ENCODE peak calls at places on chromosomes 16 and 17, in nine cellular contexts. N, Z, U, S, L, J, A, T and H are unnamed samples.

GRCh38 chr17:183021-183420 is 1.6 kb upstream of the DOC2B start:
- DNase-seq in N (no peak), Z (no peak), U (no peak), S (no peak), L (no peak), J (peak; percentile 34), A (no peak), T (no peak), H (no peak)

GRCh38 chr17:36936455-36936934 is 780 bp upstream of the LHX1 start:
- DNase-seq in N (no peak), Z (no peak), U (no peak), S (no peak), L (no peak), J (no peak), A (no peak), T (no peak), H (peak; percentile 75)

GRCh38 chr17:68456529-68457167 is 648 bp downstream of the WIPI1 start:
- DNase-seq in N (peak; percentile 90), Z (peak; percentile 78), U (peak; percentile 70), S (peak; percentile 82), L (peak; percentile 83), J (peak; percentile 69), A (peak; percentile 81), T (peak; percentile 77), H (peak; percentile 82)

GRCh38 chr17:48961516-48962233 is 6.7 kb downstream of the GIP start:
- DNase-seq in N (peak; percentile 63), Z (no peak), U (no peak), S (no peak), L (no peak), J (no peak), A (no peak), T (no peak), H (peak; percentile 83)

GRCh38 chr17:60231234-60231633 is 81.5 kb downstream of the CA4 start:
- DNase-seq in N (peak; percentile 39), Z (no peak), U (no peak), S (no peak), L (no peak), J (no peak), A (no peak), T (no peak), H (no peak)

GRCh38 chr16:53911506-53911905 is 207.6 kb downstream of the FTO start:
- DNase-seq in N (no peak), Z (no peak), U (no peak), S (no peak), L (no peak), J (no peak), A (no peak), T (no peak), H (no peak)

GRCh38 chr17:39270923-39271322 is 45.2 kb upstream of the STAC2 start:
- DNase-seq in N (peak; percentile 81), Z (no peak), U (no peak), S (no peak), L (no peak), J (no peak), A (no peak), T (no peak), H (no peak)

GRCh38 chr17:879546-879945 is 97.4 kb downstream of the MRM3 start:
- DNase-seq in N (peak; percentile 48), Z (peak; percentile 87), U (peak; percentile 92), S (peak; percentile 52), L (peak; percentile 76), J (peak; percentile 89), A (peak; percentile 81), T (peak; percentile 82), H (peak; percentile 57)

GRCh38 chr16:27202923-27203428 is 350 bp upstream of the KDM8 start:
- DNase-seq in N (no peak), Z (no peak), U (no peak), S (no peak), L (no peak), J (no peak), A (no peak), T (no peak), H (no peak)

GRCh38 chr16:27204232-27204915 is 1.0 kb downstream of the KDM8 start:
- DNase-seq in N (no peak), Z (no peak), U (no peak), S (no peak), L (no peak), J (no peak), A (no peak), T (no peak), H (no peak)

GRCh38 chr16:27208081-27208692 is 4.9 kb downstream of the KDM8 start:
- DNase-seq in N (no peak), Z (no peak), U (no peak), S (no peak), L (no peak), J (peak; percentile 39), A (no peak), T (no peak), H (no peak)

GRCh38 chr16:27203429-27204231 is at the start of gene KDM8:
- DNase-seq in N (peak; percentile 99), Z (peak; percentile 100), U (peak; percentile 100), S (peak; percentile 94), L (peak; percentile 99), J (peak; percentile 99), A (peak; percentile 100), T (peak; percentile 99), H (peak; percentile 97)

DNA sequence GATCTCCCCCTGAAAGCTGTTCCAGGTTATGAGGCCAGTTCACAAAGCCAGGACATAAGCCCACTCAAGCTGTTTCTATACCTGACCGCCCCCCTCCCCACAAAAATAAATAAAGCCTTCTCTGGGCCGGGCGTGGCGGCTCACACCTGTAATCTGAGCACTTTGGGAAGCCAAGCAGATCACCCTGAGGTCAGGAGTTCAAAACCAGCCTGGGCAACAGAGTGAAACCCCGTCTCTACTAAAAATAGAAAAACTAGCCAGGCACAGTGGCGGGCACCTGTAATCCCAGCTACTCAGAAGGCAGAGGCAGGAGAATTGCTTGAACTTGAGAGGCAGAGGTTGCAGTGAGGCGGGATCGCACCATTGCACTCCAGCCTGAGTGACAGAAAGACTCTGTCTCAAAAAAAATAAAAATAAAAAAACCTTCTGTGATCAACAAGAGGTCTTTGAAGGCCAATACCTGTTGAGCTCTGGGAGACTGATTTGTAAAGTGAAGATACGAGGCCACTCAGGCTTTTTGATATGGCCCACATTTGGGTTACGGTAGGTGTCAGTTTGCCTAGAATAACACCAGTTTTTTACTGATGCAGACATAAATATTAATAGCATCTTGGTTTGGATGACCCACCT is 2.2 kb downstream of the KDM8 start:
- DNase-seq in N (no peak), Z (no peak), U (no peak), S (no peak), L (no peak), J (no peak), A (no peak), T (no peak), H (no peak)
- TF ChIP-seq POLR2A in N (no peak), Z (no peak), U (no peak), S (no peak), L (no peak), J (no peak), A (no peak), T (no peak), H (no peak)

GRCh38 chr17:40323731-40324650 is 15.0 kb downstream of the RARA start:
- DNase-seq in N (peak; percentile 44), Z (no peak), U (no peak), S (peak; percentile 71), L (no peak), J (no peak), A (peak; percentile 73), T (no peak), H (no peak)

GRCh38 chr17:40320771-40321501 is 12.0 kb downstream of the RARA start:
- DNase-seq in N (no peak), Z (peak; percentile 81), U (no peak), S (peak; percentile 72), L (no peak), J (no peak), A (peak; percentile 67), T (no peak), H (no peak)

GRCh38 chr17:40321502-40322416 is 12.8 kb downstream of the RARA start:
- DNase-seq in N (no peak), Z (peak; percentile 71), U (peak; percentile 68), S (no peak), L (no peak), J (no peak), A (peak; percentile 53), T (no peak), H (no peak)

GRCh38 chr17:40323317-40323716 is 14.3 kb downstream of the RARA start:
- DNase-seq in N (no peak), Z (no peak), U (no peak), S (no peak), L (no peak), J (no peak), A (no peak), T (no peak), H (no peak)

DNA sequence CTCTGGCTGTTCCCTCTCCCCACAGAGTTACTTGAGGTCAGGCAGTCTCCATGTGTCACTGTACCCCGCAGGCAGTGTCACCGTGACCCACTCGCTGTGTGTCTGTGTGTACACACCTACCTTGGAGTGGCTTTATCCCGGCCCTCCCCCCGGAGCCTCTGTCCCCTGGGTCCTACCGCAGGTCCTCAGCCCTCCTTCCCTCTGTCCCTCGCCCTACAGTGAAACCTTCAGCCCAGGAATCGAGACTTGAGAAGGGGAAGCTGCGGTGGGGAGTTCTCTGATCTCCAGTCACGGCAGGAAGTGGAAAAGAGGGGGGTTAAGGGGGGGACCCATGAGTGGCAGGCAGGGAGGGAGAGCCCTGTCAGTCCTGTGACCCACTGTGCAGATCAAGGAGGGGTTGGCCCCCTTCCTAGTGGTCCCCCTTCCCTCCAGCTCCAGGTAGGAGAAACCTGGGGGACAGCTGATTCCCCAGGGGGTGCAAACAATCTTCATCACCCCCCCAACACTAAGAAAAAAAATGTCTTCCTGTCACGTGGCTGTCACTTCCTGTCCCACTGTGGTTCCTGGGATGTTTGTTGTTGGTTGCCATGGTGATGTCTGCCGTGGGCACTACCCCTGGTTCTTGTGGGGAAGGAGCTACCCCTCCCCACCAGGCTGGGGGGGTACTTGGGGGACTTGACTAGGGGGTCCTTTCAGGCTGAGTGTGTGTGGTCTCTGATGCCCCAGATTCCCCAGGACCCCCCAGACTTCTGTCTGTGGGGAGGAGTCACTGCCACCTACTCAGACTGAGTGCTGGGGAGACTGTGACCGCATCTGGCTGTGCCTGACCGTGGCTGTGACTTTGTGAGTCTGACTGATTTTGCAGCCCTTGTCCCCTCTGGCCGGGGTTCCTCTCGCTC is 13.7 kb downstream of the RARA start:
- DNase-seq in N (peak; percentile 81), Z (no peak), U (peak; percentile 70), S (peak; percentile 75), L (no peak), J (no peak), A (peak; percentile 94), T (peak; percentile 88), H (no peak)
- TF ChIP-seq POLR2A in N (peak; percentile 83), Z (no peak), U (no peak), S (no peak), L (no peak), J (peak; percentile 46), A (no peak), T (no peak), H (no peak)

GRCh38 chr17:67343237-67343636 is 23.1 kb downstream of the PSMD12 start:
- DNase-seq in N (no peak), Z (no peak), U (no peak), S (no peak), L (no peak), J (no peak), A (no peak), T (no peak), H (no peak)
- TF ChIP-seq POLR2A in N (no peak), Z (no peak), U (no peak), S (no peak), L (no peak), J (no peak), A (no peak), T (no peak), H (no peak)

DNA sequence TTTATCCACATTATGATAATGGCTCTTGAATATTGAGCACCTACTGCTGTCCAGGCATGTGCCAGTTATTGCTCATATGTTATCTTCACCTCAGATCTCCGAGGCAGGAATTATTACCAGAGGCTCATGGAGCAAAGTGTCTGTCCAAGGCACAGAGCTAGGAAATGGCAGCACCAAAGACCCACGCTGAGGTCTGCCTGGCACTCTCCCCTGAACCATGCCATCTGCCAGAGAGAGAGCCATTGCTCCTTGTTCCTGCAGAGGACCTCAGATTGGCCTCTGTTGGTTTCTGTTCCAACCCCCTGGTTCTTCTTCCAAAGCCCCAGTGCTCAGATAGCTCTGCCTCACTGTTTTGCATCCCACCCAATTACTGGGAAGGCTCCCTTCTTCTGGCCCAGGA is 6.0 kb downstream of the ASIC2 start:
- DNase-seq in N (no peak), Z (no peak), U (no peak), S (no peak), L (no peak), J (no peak), A (no peak), T (no peak), H (no peak)
- TF ChIP-seq POLR2A in N (no peak), Z (no peak), U (no peak), S (no peak), L (no peak), J (no peak), A (no peak), T (no peak), H (no peak)